ENCODE peak calls at places on chromosome 10, in four cellular contexts. W is A172; R is activated T-helper 1 cell treated with anti-CD3 and anti-CD28 coated beads, Interleukin-12 subunit alpha, Interleukin-12 subunit beta, Interleukin-2, Interleukin-4 antibody, amounts not matched to agents 30 ng/mL and 10 ng/mL and 1 ng/mL, durations not matched to agents 14 hours and 24 hours and 36 hours; S is AML-193. X is an unnamed sample.
A peak's percentile ranks its signal among the peaks of the same experiment; 100 is the strongest.

GRCh38 chr10:31645786-31646185 is 282.8 kb downstream of the ARHGAP12 start:
- DNase-seq in W (peak; percentile 52), S (no peak), R (no peak), X (no peak)

GRCh38 chr10:99297033-99297432 is 32.1 kb upstream of the CNNM1 start:
- DNase-seq in S (no peak), R (no peak), W (no peak), X (no peak)

GRCh38 chr10:4918236-4918635 is 45.0 kb upstream of the AKR1C1 start:
- DNase-seq in S (no peak), W (no peak), R (no peak), X (no peak)

GRCh38 chr10:14009315-14010082 is 321.2 kb downstream of the FRMD4A start:
- DNase-seq in W (peak; percentile 77), S (no peak), R (peak; percentile 37), X (no peak)

GRCh38 chr10:125134916-125135770 is 25.2 kb downstream of the CTBP2 start:
- DNase-seq in W (no peak), S (no peak), R (no peak), X (no peak)

GRCh38 chr10:77463967-77464745 is 173.5 kb downstream of the KCNMA1 start:
- DNase-seq in S (no peak), R (no peak), W (peak; percentile 27), X (no peak)

GRCh38 chr10:75528392-75528791 is 97.0 kb downstream of the LRMDA start:
- DNase-seq in R (no peak), S (peak; percentile 30), W (no peak), X (no peak)

GRCh38 chr10:44413416-44413815 is 28.5 kb upstream of the CXCL12 start:
- DNase-seq in W (peak; percentile 64), R (no peak), S (no peak), X (no peak)

GRCh38 chr10:408223-408622 is 273.0 kb downstream of the ZMYND11 start:
- DNase-seq in R (no peak), W (no peak), S (no peak), X (no peak)

GRCh38 chr10:63522129-63522687 is 1.0 kb downstream of the REEP3 start:
- DNase-seq in R (no peak), W (peak; percentile 34), S (no peak), X (no peak)

GRCh38 chr10:14016011-14016536 is 314.6 kb downstream of the FRMD4A start:
- DNase-seq in R (no peak), S (no peak), W (no peak), X (no peak)

GRCh38 chr10:123760648-123761428 is 94.7 kb downstream of the GPR26 start:
- DNase-seq in S (no peak), W (no peak), R (no peak), X (no peak)

GRCh38 chr10:97673736-97674525 is 13.1 kb downstream of the AVPI1 start:
- DNase-seq in S (peak; percentile 2), R (no peak), W (peak; percentile 75), X (no peak)

GRCh38 chr10:38072552-38072951 is 21.6 kb upstream of the ZNF37A start:
- DNase-seq in R (no peak), S (peak; percentile 30), W (no peak), X (no peak)

GRCh38 chr10:121450247-121450646 is 148.0 kb downstream of the FGFR2 start:
- DNase-seq in R (no peak), S (no peak), W (no peak), X (no peak)

GRCh38 chr10:19628767-19629443 is 187.3 kb upstream of the PLXDC2 start:
- DNase-seq in S (no peak), R (no peak), W (peak; percentile 6), X (no peak)

GRCh38 chr10:100723769-100724530 is 21.4 kb upstream of the PAX2 start:
- DNase-seq in W (no peak), R (no peak), S (no peak), X (no peak)

GRCh38 chr10:17624996-17625395 is 7.8 kb upstream of the HACD1 start:
- DNase-seq in R (no peak), W (no peak), S (no peak), X (no peak)

GRCh38 chr10:20768849-20769248 is 128.3 kb downstream of the NEBL start:
- DNase-seq in S (peak; percentile 20), W (peak; percentile 11), R (no peak), X (no peak)

GRCh38 chr10:67794909-67795460 is 43.0 kb downstream of the DNAJC12 start:
- DNase-seq in W (no peak), R (no peak), S (no peak), X (no peak)

GRCh38 chr10:113752553-113752952 is 1.1 kb downstream of the PLEKHS1 start:
- DNase-seq in S (no peak), W (no peak), R (no peak), X (no peak)

GRCh38 chr10:110783509-110784103 is 88.1 kb upstream of the PDCD4 start:
- DNase-seq in S (no peak), R (peak; percentile 55), W (no peak), X (no peak)

GRCh38 chr10:4028027-4028471 is 243.0 kb upstream of the KLF6 start:
- DNase-seq in R (no peak), W (no peak), S (no peak), X (no peak)

GRCh38 chr10:104317195-104318095 is 20.8 kb downstream of the ITPRIP start:
- DNase-seq in S (no peak), W (peak; percentile 74), R (no peak), X (no peak)

GRCh38 chr10:94251568-94251967 is 111.2 kb downstream of the NOC3L start:
- DNase-seq in W (no peak), S (no peak), R (no peak), X (no peak)

GRCh38 chr10:92695679-92696605 is 6.2 kb downstream of the HHEX start:
- DNase-seq in W (peak; percentile 41), S (no peak), R (no peak), X (no peak)

GRCh38 chr10:71946700-71947099 is 17.5 kb upstream of the CHST3 start:
- DNase-seq in S (no peak), R (no peak), W (no peak), X (no peak)

GRCh38 chr10:67790534-67791408 is 47.2 kb downstream of the DNAJC12 start:
- DNase-seq in S (peak; percentile 79), W (peak; percentile 12), R (peak; percentile 27), X (no peak)

X was measured in stimulated activated naive B cell treated with anti-CD40 and anti-IgM and Interleukin-4, amounts not matched to agents 10 μg/mL and 1 μg/mL and 100 μg/mL, for 72 hours.